ENCODE peak calls at places on chromosome 22, in four cellular contexts. M is transverse colon, K is heart left ventricle, Q is cardiac muscle cell. H is an unnamed sample.
A peak's percentile ranks its signal among the peaks of the same experiment; 100 is the strongest.

GRCh38 chr22:44625981-44626687 is 75.9 kb upstream of the PRR5 start:
- DNase-seq in M (peak; percentile 76), K (peak; percentile 68), Q (peak; percentile 70), H (peak; percentile 63)

GRCh38 chr22:20436309-20437252 is 1.0 kb downstream of the SCARF2 start:
- DNase-seq in M (no peak), K (no peak), Q (peak; percentile 66), H (no peak)

GRCh38 chr22:18023509-18024275 is 669 bp downstream of the MICAL3 start:
- DNase-seq in M (peak; percentile 90), K (peak; percentile 86), Q (peak; percentile 87), H (peak; percentile 79)

GRCh38 chr22:19855504-19856409 is 1.1 kb upstream of the GNB1L start:
- DNase-seq in M (peak; percentile 59), K (peak; percentile 74), Q (peak; percentile 78), H (peak; percentile 52)

GRCh38 chr22:27489265-27489675 is 312.3 kb downstream of the MN1 start:
- DNase-seq in M (peak; percentile 86), K (no peak), Q (peak; percentile 44), H (no peak)

GRCh38 chr22:44638966-44639739 is 62.9 kb upstream of the PRR5 start:
- DNase-seq in M (no peak), K (no peak), Q (peak; percentile 41), H (no peak)

GRCh38 chr22:49295851-49296560 is 531.7 kb downstream of the BRD1 start:
- DNase-seq in M (no peak), K (no peak), Q (no peak), H (no peak)

GRCh38 chr22:28171713-28172112 is 252.7 kb upstream of the PITPNB start:
- DNase-seq in M (no peak), K (no peak), Q (no peak), H (no peak)

GRCh38 chr22:45859231-45860161 is 117.5 kb downstream of the WNT7B start:
- DNase-seq in M (no peak), K (no peak), Q (no peak), H (no peak)

GRCh38 chr22:29218758-29219408 is 13.2 kb downstream of the EMID1 start:
- DNase-seq in M (no peak), K (no peak), Q (no peak), H (no peak)

GRCh38 chr22:27494821-27495220 is 306.7 kb downstream of the MN1 start:
- DNase-seq in M (no peak), K (no peak), Q (no peak), H (no peak)

GRCh38 chr22:45504703-45505341 is 2.1 kb downstream of the FBLN1 start:
- DNase-seq in M (no peak), K (peak; percentile 61), Q (peak; percentile 81), H (no peak)

GRCh38 chr22:19430890-19431541 is 517 bp downstream of the HIRA start:
- DNase-seq in M (peak; percentile 79), K (peak; percentile 51), Q (peak; percentile 39), H (peak; percentile 40)

GRCh38 chr22:42808516-42808915 is 48.6 kb downstream of the ARFGAP3 start:
- DNase-seq in M (no peak), K (no peak), Q (no peak), H (no peak)

GRCh38 chr22:34096770-34097169 is 176.5 kb upstream of the LARGE1 start:
- DNase-seq in M (no peak), K (no peak), Q (no peak), H (no peak)

DNA sequence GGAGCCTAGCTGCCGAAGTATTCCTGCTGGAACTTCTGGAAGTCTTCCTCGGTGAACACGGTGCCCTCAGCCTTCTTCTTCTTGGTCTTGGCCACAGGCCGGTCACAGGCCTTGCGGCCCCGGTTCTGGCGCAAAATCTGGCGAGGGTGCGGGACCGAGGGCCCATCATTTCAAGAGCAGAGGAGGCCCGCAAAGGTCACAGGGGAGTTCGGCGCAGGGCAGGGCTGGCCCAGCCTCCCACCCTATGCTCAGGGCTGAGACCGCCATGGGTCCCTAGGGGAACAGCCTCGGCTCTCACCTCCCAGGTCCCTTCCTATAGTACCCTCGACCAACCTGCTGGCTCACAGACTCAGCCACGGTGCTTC is 3.1 kb downstream of the RPS19BP1 start:
- DNase-seq in M (no peak), K (peak; percentile 37), Q (no peak), H (no peak)
- TF ChIP-seq CTCF in M (peak; percentile 7), K (no peak), Q (no peak), H (no peak)

GRCh38 chr22:41542224-41542623 is 2.0 kb downstream of the POLR3H start:
- DNase-seq in M (no peak), K (no peak), Q (no peak), H (no peak)
- H3K4me3 ChIP-seq in M (no peak overlapping the region), K (no peak overlapping the region), Q (no peak overlapping the region), H (no peak overlapping the region)

GRCh38 chr22:21856868-21857267 is 10.6 kb downstream of the MAPK1 start:
- DNase-seq in M (no peak), K (no peak), Q (no peak), H (no peak)

GRCh38 chr22:21857501-21857914 is 9.9 kb downstream of the MAPK1 start:
- DNase-seq in M (no peak), K (no peak), Q (no peak), H (no peak)

GRCh38 chr22:21856197-21856596 is 11.2 kb downstream of the MAPK1 start:
- DNase-seq in M (no peak), K (peak; percentile 32), Q (no peak), H (no peak)

GRCh38 chr22:21860640-21861039 is 6.8 kb downstream of the MAPK1 start:
- DNase-seq in M (no peak), K (no peak), Q (no peak), H (no peak)

GRCh38 chr22:21858025-21858764 is 9.2 kb downstream of the MAPK1 start:
- DNase-seq in M (no peak), K (no peak), Q (no peak), H (no peak)
- H3K4me1 ChIP-seq in M (peaks cover 32% of the 10 kb centered on the region), K (peaks cover 89% of the 10 kb centered on the region), Q (peaks cover 39% of the 10 kb centered on the region), H (peaks cover 97% of the 10 kb centered on the region)

GRCh38 chr22:32127904-32128303 is 31.2 kb downstream of the C22orf42 start:
- DNase-seq in M (no peak), K (no peak), Q (no peak), H (no peak)

GRCh38 chr22:32119568-32120235 is 39.4 kb downstream of the C22orf42 start:
- DNase-seq in M (no peak), K (no peak), Q (no peak), H (no peak)

GRCh38 chr22:32122899-32123298 is 36.2 kb downstream of the C22orf42 start:
- DNase-seq in M (no peak), K (no peak), Q (no peak), H (no peak)

GRCh38 chr22:32120603-32121002 is 38.5 kb downstream of the C22orf42 start:
- DNase-seq in M (no peak), K (no peak), Q (no peak), H (no peak)

GRCh38 chr22:32123657-32124056 is 35.4 kb downstream of the C22orf42 start:
- DNase-seq in M (no peak), K (no peak), Q (no peak), H (no peak)
- TF ChIP-seq CTCF in M (no peak), K (no peak), Q (no peak), H (no peak)

DNA sequence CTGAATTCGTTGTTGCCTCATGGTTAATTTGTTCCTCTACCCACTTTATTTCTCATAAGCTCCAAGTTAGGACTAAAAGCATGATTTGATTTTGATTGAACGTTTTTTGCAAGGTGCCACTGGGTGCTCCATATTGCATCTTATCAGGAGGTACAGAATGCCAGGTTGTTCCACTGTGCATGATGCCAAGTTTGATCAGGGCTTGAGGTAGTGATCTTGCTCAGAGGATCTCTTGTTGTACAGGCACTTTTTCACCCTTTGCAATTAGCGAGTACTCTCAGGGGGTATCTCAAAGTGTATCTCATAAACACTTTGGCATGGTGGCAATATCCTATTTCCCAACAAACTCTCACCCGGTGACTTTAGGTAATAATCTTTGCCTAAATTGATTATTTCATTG is 4.0 kb downstream of the GRAP2 start:
- DNase-seq in M (no peak), K (no peak), Q (no peak), H (no peak)
- H3K4me3 ChIP-seq in M (no peak overlapping the region), K (no peak overlapping the region), Q (no peak overlapping the region), H (no peak overlapping the region)